ENCODE peak calls at places on chromosomes 11 and 22, in six cellular contexts. H is Panc1, I is tibial nerve, C is lower leg skin, Z is right atrium auricular region, X is choroid plexus epithelial cell. G is an unnamed sample.

GRCh38 chr22:46079861-46080821 is 70.2 kb upstream of the PPARA start:
- DNase-seq in H (no peak), I (peak; percentile 78), C (peak; percentile 76), Z (peak; percentile 89), X (no peak), G (peak; percentile 86)

GRCh38 chr11:127042445-127042844 is 41.9 kb upstream of the KIRREL3 start:
- DNase-seq in H (no peak), I (no peak), C (no peak), Z (no peak), X (no peak), G (peak; percentile 13)

GRCh38 chr22:28884754-28885375 is 1.5 kb downstream of the ZNRF3 start:
- DNase-seq in H (no peak), I (no peak), C (no peak), Z (no peak), X (no peak), G (no peak)

GRCh38 chr11:67113231-67113721 is 5.8 kb upstream of the KDM2A start:
- DNase-seq in H (no peak), I (no peak), C (no peak), Z (no peak), X (no peak), G (no peak)

GRCh38 chr11:67022341-67022933 is 497 bp upstream of the SYT12 start:
- DNase-seq in H (no peak), I (no peak), C (no peak), Z (no peak), X (peak; percentile 61), G (peak; percentile 41)

GRCh38 chr11:45181595-45182550 is 35.4 kb downstream of the PRDM11 start:
- DNase-seq in H (no peak), I (no peak), C (no peak), Z (no peak), X (no peak), G (no peak)

GRCh38 chr11:64861227-64861970 is 16.9 kb upstream of the CDC42BPG start:
- DNase-seq in H (no peak), I (no peak), C (no peak), Z (no peak), X (no peak), G (no peak)

GRCh38 chr11:120034176-120034575 is 103.7 kb downstream of the TRIM29 start:
- DNase-seq in H (no peak), I (no peak), C (no peak), Z (no peak), X (no peak), G (no peak)

GRCh38 chr22:34001701-34002466 is 81.6 kb upstream of the LARGE1 start:
- DNase-seq in H (no peak), I (no peak), C (no peak), Z (no peak), X (no peak), G (no peak)

GRCh38 chr11:65574963-65575567 is 788 bp upstream of the EHBP1L1 start:
- DNase-seq in H (no peak), I (no peak), C (no peak), Z (no peak), X (no peak), G (no peak)

GRCh38 chr11:29783506-29783905 is 233.3 kb downstream of the KCNA4 start:
- DNase-seq in H (no peak), I (no peak), C (no peak), Z (no peak), X (no peak), G (no peak)

GRCh38 chr11:116600930-116601329 is 171.9 kb downstream of the BUD13 start:
- DNase-seq in H (no peak), I (no peak), C (no peak), Z (no peak), X (no peak), G (no peak)

GRCh38 chr22:47307812-47308211 is 545.4 kb downstream of the TBC1D22A start:
- DNase-seq in H (no peak), I (no peak), C (no peak), Z (no peak), X (peak; percentile 16), G (no peak)

GRCh38 chr22:20090730-20091240 is 10.7 kb downstream of the DGCR8 start:
- DNase-seq in H (no peak), I (no peak), C (no peak), Z (no peak), X (no peak), G (no peak)

GRCh38 chr11:121553367-121553766 is 100.6 kb upstream of the SORL1-AS1 start:
- DNase-seq in H (no peak), I (no peak), C (no peak), Z (no peak), X (no peak), G (no peak)

GRCh38 chr11:20597924-20598484 is 1.4 kb upstream of the SLC6A5 start:
- DNase-seq in H (no peak), I (no peak), C (no peak), Z (no peak), X (no peak), G (no peak)

GRCh38 chr11:20601221-20601914 is 2.0 kb downstream of the SLC6A5 start:
- DNase-seq in H (no peak), I (no peak), C (no peak), Z (no peak), X (no peak), G (no peak)

GRCh38 chr11:20598487-20598886 is 921 bp upstream of the SLC6A5 start:
- DNase-seq in H (no peak), I (no peak), C (no peak), Z (no peak), X (no peak), G (no peak)

GRCh38 chr11:20597137-20597923 is 2.1 kb upstream of the SLC6A5 start:
- DNase-seq in H (no peak), I (no peak), C (no peak), Z (no peak), X (no peak), G (no peak)

GRCh38 chr11:20599424-20600346 is at the start of gene SLC6A5:
- DNase-seq in H (no peak), I (no peak), C (no peak), Z (no peak), X (peak; percentile 41), G (peak; percentile 33)
- H3K4me3 ChIP-seq in H (no peak within 1 kb of the TSS), I (no peak within 1 kb of the TSS), C (no peak within 1 kb of the TSS), Z (no peak within 1 kb of the TSS), X (no peak within 1 kb of the TSS), G (no peak within 1 kb of the TSS)

DNA sequence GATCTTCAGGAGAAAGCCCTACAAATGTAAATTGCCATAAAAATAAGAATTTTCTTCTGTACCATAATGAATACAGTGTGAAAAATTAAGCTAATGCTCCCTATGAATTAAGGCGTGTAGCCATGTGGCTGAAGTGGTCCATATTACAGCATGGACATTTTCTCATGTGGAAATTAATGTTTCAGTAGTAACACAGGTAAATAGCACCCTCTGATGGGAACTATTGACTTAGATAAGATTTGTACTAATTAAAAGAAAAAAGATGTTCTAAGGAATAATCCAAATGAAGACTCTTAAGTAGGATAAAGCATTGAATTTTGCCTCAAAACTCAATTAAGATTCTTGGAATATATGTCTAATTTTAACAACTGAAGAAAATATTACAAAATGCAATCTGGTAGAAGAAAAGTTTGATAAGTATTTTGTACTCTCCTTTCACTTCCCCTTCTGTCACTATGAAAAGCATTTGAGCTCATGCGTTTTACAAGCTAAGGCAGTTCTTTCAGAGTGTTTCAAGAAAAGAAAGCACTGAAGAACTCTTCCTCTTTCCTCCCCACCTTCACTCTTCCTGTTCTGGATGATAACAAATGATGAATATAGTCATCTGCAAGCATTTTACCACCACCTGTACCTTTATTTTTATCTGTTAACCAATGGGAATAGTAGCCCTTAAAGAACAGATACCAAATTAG is 9.9 kb upstream of the OR8D2 start:
- DNase-seq in H (no peak), I (no peak), C (no peak), Z (no peak), X (peak; percentile 40), G (peak; percentile 22)
- TF ChIP-seq CTCF in H (no peak), I (no peak), C (no peak), Z (no peak), X (peak; percentile 21), G (no peak)

GRCh38 chr11:102111787-102112653 is 1.8 kb downstream of the YAP1 start:
- DNase-seq in H (peak; percentile 94), I (peak; percentile 38), C (peak; percentile 53), Z (no peak), X (peak; percentile 79), G (peak; percentile 91)

GRCh38 chr11:102116453-102117205 is 6.4 kb downstream of the YAP1 start:
- DNase-seq in H (no peak), I (no peak), C (no peak), Z (no peak), X (no peak), G (no peak)

GRCh38 chr11:102115557-102115956 is 5.3 kb downstream of the YAP1 start:
- DNase-seq in H (no peak), I (no peak), C (no peak), Z (no peak), X (peak; percentile 93), G (peak; percentile 82)

GRCh38 chr11:102112654-102112926 is 2.3 kb downstream of the YAP1 start:
- DNase-seq in H (no peak), I (no peak), C (no peak), Z (no peak), X (no peak), G (no peak)

DNA sequence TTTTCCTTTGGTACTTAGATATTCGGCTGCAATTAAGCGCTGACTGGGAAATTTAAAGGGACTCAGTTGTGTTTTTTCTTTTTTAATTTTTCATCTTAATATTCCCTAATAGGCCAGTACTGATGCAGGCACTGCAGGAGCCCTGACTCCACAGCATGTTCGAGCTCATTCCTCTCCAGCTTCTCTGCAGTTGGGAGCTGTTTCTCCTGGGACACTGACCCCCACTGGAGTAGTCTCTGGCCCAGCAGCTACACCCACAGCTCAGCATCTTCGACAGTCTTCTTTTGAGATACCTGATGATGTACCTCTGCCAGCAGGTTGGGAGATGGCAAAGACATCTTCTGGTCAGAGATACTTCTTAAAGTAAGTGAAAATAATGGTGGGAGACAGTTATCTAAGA is 3.8 kb downstream of the YAP1 start:
- DNase-seq in H (no peak), I (no peak), C (no peak), Z (no peak), X (no peak), G (no peak)
- H3K4me3 ChIP-seq in H (no peak overlapping the region), I (no peak overlapping the region), C (no peak overlapping the region), Z (no peak overlapping the region), X (peak overlapping the region; percentile 13), G (peak overlapping the region; percentile 6)

GRCh38 chr11:20638074-20638473 is 31.3 kb upstream of the NELL1 start:
- DNase-seq in H (no peak), I (no peak), C (no peak), Z (no peak), X (no peak), G (no peak)

GRCh38 chr11:20632169-20632532 is 32.7 kb downstream of the SLC6A5 start:
- DNase-seq in H (no peak), I (no peak), C (no peak), Z (no peak), X (no peak), G (no peak)

GRCh38 chr11:20631525-20632168 is 32.2 kb downstream of the SLC6A5 start:
- DNase-seq in H (no peak), I (no peak), C (no peak), Z (no peak), X (no peak), G (no peak)

GRCh38 chr11:20634781-20635180 is 34.6 kb upstream of the NELL1 start:
- DNase-seq in H (no peak), I (no peak), C (no peak), Z (no peak), X (no peak), G (no peak)

DNA sequence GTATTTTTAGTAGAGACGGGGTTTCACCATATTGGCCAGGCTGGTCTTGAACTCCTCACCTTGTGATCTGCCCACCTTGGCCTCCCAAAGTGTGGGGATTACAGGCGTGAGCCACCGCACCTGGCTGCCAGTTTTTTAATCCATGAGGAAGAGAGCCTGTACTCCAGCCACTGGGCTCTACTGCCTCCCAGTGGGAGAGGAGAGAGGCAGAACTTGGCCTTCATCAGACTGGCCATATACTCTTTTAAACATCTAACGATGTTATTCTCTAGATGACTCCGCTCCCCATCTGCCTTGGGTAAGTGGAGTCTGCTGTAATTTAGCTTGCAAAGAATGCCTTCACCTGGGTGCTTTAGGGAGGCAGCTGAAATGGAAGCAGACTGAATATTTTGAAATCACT is 34.6 kb downstream of the SLC6A5 start:
- DNase-seq in H (no peak), I (no peak), C (no peak), Z (no peak), X (no peak), G (no peak)
- TF ChIP-seq CTCF in H (peak; percentile 48), I (no peak), C (no peak), Z (no peak), X (no peak), G (no peak)